ENCODE peak calls at places on chromosomes 11 and 22, in ten cellular contexts. One of them, this sample, is unnamed.

GRCh38 chr11:73818838-73819237 is 31.2 kb downstream of the MRPL48 start:
- DNase-seq in CD8-positive, alpha-beta T cell: no peak
- DNase-seq in ovary: no peak
- DNase-seq in cardiac muscle cell: peak
- DNase-seq in HCT116: no peak
- DNase-seq in right lobe of liver: no peak
- DNase-seq in choroid plexus epithelial cell: peak
- DNase-seq in kidney epithelial cell: no peak
- DNase-seq in fibroblast of pulmonary artery: peak
- DNase-seq in lower leg skin: no peak
- DNase-seq in this sample: peak

GRCh38 chr22:23147632-23148387 is 2.5 kb downstream of the RAB36 start:
- DNase-seq in HCT116: no peak
- DNase-seq in CD8-positive, alpha-beta T cell: no peak
- DNase-seq in choroid plexus epithelial cell: peak
- DNase-seq in kidney epithelial cell: no peak
- DNase-seq in cardiac muscle cell: peak
- DNase-seq in fibroblast of pulmonary artery: peak
- DNase-seq in ovary: no peak
- DNase-seq in lower leg skin: peak
- DNase-seq in right lobe of liver: no peak
- DNase-seq in this sample: no peak

GRCh38 chr11:16154715-16155396 is 201.5 kb downstream of the SOX6 start:
- DNase-seq in choroid plexus epithelial cell: no peak
- DNase-seq in fibroblast of pulmonary artery: peak
- DNase-seq in cardiac muscle cell: peak
- DNase-seq in lower leg skin: no peak
- DNase-seq in CD8-positive, alpha-beta T cell: no peak
- DNase-seq in right lobe of liver: no peak
- DNase-seq in HCT116: no peak
- DNase-seq in ovary: no peak
- DNase-seq in kidney epithelial cell: peak
- DNase-seq in this sample: no peak

GRCh38 chr22:45642966-45643365 is 28.7 kb upstream of the ATXN10 start:
- DNase-seq in choroid plexus epithelial cell: no peak
- DNase-seq in kidney epithelial cell: no peak
- DNase-seq in right lobe of liver: no peak
- DNase-seq in fibroblast of pulmonary artery: no peak
- DNase-seq in ovary: no peak
- DNase-seq in HCT116: no peak
- DNase-seq in lower leg skin: no peak
- DNase-seq in CD8-positive, alpha-beta T cell: no peak
- DNase-seq in cardiac muscle cell: no peak
- DNase-seq in this sample: no peak

GRCh38 chr11:16299884-16300778 is 56.2 kb downstream of the SOX6 start:
- DNase-seq in choroid plexus epithelial cell: no peak
- DNase-seq in ovary: no peak
- DNase-seq in HCT116: no peak
- DNase-seq in CD8-positive, alpha-beta T cell: no peak
- DNase-seq in fibroblast of pulmonary artery: no peak
- DNase-seq in cardiac muscle cell: no peak
- DNase-seq in right lobe of liver: no peak
- DNase-seq in lower leg skin: no peak
- DNase-seq in kidney epithelial cell: no peak
- DNase-seq in this sample: no peak

GRCh38 chr11:62337682-62338181 is 484 bp downstream of the ASRGL1 start:
- DNase-seq in cardiac muscle cell: peak
- DNase-seq in kidney epithelial cell: no peak
- DNase-seq in HCT116: no peak
- DNase-seq in ovary: no peak
- DNase-seq in lower leg skin: no peak
- DNase-seq in choroid plexus epithelial cell: no peak
- DNase-seq in right lobe of liver: peak
- DNase-seq in CD8-positive, alpha-beta T cell: no peak
- DNase-seq in fibroblast of pulmonary artery: peak
- DNase-seq in this sample: no peak

GRCh38 chr11:96001037-96001436 is 77.1 kb upstream of the MTMR2 start:
- DNase-seq in HCT116: no peak
- DNase-seq in cardiac muscle cell: peak
- DNase-seq in right lobe of liver: no peak
- DNase-seq in kidney epithelial cell: no peak
- DNase-seq in CD8-positive, alpha-beta T cell: no peak
- DNase-seq in choroid plexus epithelial cell: peak
- DNase-seq in lower leg skin: peak
- DNase-seq in ovary: peak
- DNase-seq in fibroblast of pulmonary artery: peak
- DNase-seq in this sample: peak

GRCh38 chr11:3879216-3879966 is 23.9 kb downstream of the STIM1 start:
- DNase-seq in HCT116: no peak
- DNase-seq in kidney epithelial cell: no peak
- DNase-seq in ovary: no peak
- DNase-seq in CD8-positive, alpha-beta T cell: no peak
- DNase-seq in right lobe of liver: no peak
- DNase-seq in choroid plexus epithelial cell: no peak
- DNase-seq in fibroblast of pulmonary artery: no peak
- DNase-seq in lower leg skin: no peak
- DNase-seq in cardiac muscle cell: no peak
- DNase-seq in this sample: no peak

GRCh38 chr11:12179019-12179418 is 68.6 kb downstream of the MICAL2 start:
- DNase-seq in lower leg skin: no peak
- DNase-seq in choroid plexus epithelial cell: no peak
- DNase-seq in CD8-positive, alpha-beta T cell: no peak
- DNase-seq in HCT116: no peak
- DNase-seq in fibroblast of pulmonary artery: no peak
- DNase-seq in right lobe of liver: no peak
- DNase-seq in kidney epithelial cell: no peak
- DNase-seq in cardiac muscle cell: no peak
- DNase-seq in ovary: no peak
- DNase-seq in this sample: no peak

GRCh38 chr11:59216654-59217640 is 4.2 kb upstream of the MPEG1 start:
- DNase-seq in fibroblast of pulmonary artery: peak
- DNase-seq in right lobe of liver: no peak
- DNase-seq in CD8-positive, alpha-beta T cell: no peak
- DNase-seq in choroid plexus epithelial cell: peak
- DNase-seq in kidney epithelial cell: no peak
- DNase-seq in lower leg skin: peak
- DNase-seq in ovary: no peak
- DNase-seq in HCT116: no peak
- DNase-seq in cardiac muscle cell: peak
- DNase-seq in this sample: no peak

GRCh38 chr22:35070451-35071093 is 4.6 kb downstream of the ISX start:
- DNase-seq in cardiac muscle cell: no peak
- DNase-seq in ovary: no peak
- DNase-seq in fibroblast of pulmonary artery: no peak
- DNase-seq in lower leg skin: no peak
- DNase-seq in right lobe of liver: no peak
- DNase-seq in choroid plexus epithelial cell: no peak
- DNase-seq in HCT116: no peak
- DNase-seq in kidney epithelial cell: no peak
- DNase-seq in CD8-positive, alpha-beta T cell: no peak
- DNase-seq in this sample: no peak

GRCh38 chr22:41353862-41354575 is 27.7 kb upstream of the TEF start:
- DNase-seq in choroid plexus epithelial cell: no peak
- DNase-seq in CD8-positive, alpha-beta T cell: no peak
- DNase-seq in ovary: no peak
- DNase-seq in HCT116: no peak
- DNase-seq in right lobe of liver: no peak
- DNase-seq in lower leg skin: no peak
- DNase-seq in cardiac muscle cell: no peak
- DNase-seq in kidney epithelial cell: no peak
- DNase-seq in fibroblast of pulmonary artery: no peak
- DNase-seq in this sample: no peak

GRCh38 chr22:32410459-32410858 is 1.6 kb downstream of the RTCB start:
- DNase-seq in right lobe of liver: no peak
- DNase-seq in cardiac muscle cell: no peak
- DNase-seq in choroid plexus epithelial cell: no peak
- DNase-seq in fibroblast of pulmonary artery: no peak
- DNase-seq in ovary: no peak
- DNase-seq in HCT116: no peak
- DNase-seq in kidney epithelial cell: no peak
- DNase-seq in lower leg skin: no peak
- DNase-seq in CD8-positive, alpha-beta T cell: no peak
- DNase-seq in this sample: no peak
- H3K4me3 ChIP-seq in right lobe of liver: peak
- H3K4me3 ChIP-seq in cardiac muscle cell: no peak
- H3K4me3 ChIP-seq in choroid plexus epithelial cell: peak
- H3K4me3 ChIP-seq in fibroblast of pulmonary artery: peak
- H3K4me3 ChIP-seq in ovary: no peak
- H3K4me3 ChIP-seq in HCT116: peak
- H3K4me3 ChIP-seq in kidney epithelial cell: no peak
- H3K4me3 ChIP-seq in lower leg skin: no peak
- H3K4me3 ChIP-seq in CD8-positive, alpha-beta T cell: peak
- H3K4me3 ChIP-seq in this sample: peak

GRCh38 chr11:133081020-133081419 is 451.3 kb downstream of the OPCML start:
- DNase-seq in choroid plexus epithelial cell: no peak
- DNase-seq in fibroblast of pulmonary artery: no peak
- DNase-seq in cardiac muscle cell: no peak
- DNase-seq in CD8-positive, alpha-beta T cell: no peak
- DNase-seq in HCT116: no peak
- DNase-seq in ovary: no peak
- DNase-seq in right lobe of liver: no peak
- DNase-seq in lower leg skin: no peak
- DNase-seq in kidney epithelial cell: no peak
- DNase-seq in this sample: no peak
- TF ChIP-seq CTCF in choroid plexus epithelial cell: no peak
- TF ChIP-seq CTCF in fibroblast of pulmonary artery: no peak
- TF ChIP-seq CTCF in cardiac muscle cell: no peak
- TF ChIP-seq CTCF in CD8-positive, alpha-beta T cell: no peak
- TF ChIP-seq CTCF in HCT116: no peak
- TF ChIP-seq CTCF in ovary: no peak
- TF ChIP-seq CTCF in right lobe of liver: no peak
- TF ChIP-seq CTCF in lower leg skin: no peak
- TF ChIP-seq CTCF in kidney epithelial cell: no peak
- TF ChIP-seq CTCF in this sample: no peak

GRCh38 chr11:128481135-128481534 is 106.2 kb downstream of the ETS1 start:
- DNase-seq in fibroblast of pulmonary artery: peak
- DNase-seq in ovary: no peak
- DNase-seq in right lobe of liver: no peak
- DNase-seq in lower leg skin: no peak
- DNase-seq in HCT116: no peak
- DNase-seq in cardiac muscle cell: peak
- DNase-seq in kidney epithelial cell: peak
- DNase-seq in choroid plexus epithelial cell: peak
- DNase-seq in CD8-positive, alpha-beta T cell: no peak
- DNase-seq in this sample: peak

GRCh38 chr11:128482092-128482491 is 105.3 kb downstream of the ETS1 start:
- DNase-seq in kidney epithelial cell: no peak
- DNase-seq in ovary: no peak
- DNase-seq in lower leg skin: no peak
- DNase-seq in right lobe of liver: no peak
- DNase-seq in HCT116: no peak
- DNase-seq in cardiac muscle cell: no peak
- DNase-seq in choroid plexus epithelial cell: no peak
- DNase-seq in CD8-positive, alpha-beta T cell: no peak
- DNase-seq in fibroblast of pulmonary artery: no peak
- DNase-seq in this sample: no peak

GRCh38 chr11:128482512-128483191 is 104.7 kb downstream of the ETS1 start:
- DNase-seq in ovary: no peak
- DNase-seq in HCT116: no peak
- DNase-seq in right lobe of liver: no peak
- DNase-seq in CD8-positive, alpha-beta T cell: peak
- DNase-seq in lower leg skin: no peak
- DNase-seq in fibroblast of pulmonary artery: no peak
- DNase-seq in cardiac muscle cell: peak
- DNase-seq in choroid plexus epithelial cell: peak
- DNase-seq in kidney epithelial cell: no peak
- DNase-seq in this sample: peak

GRCh38 chr11:128484172-128484571 is 103.2 kb downstream of the ETS1 start:
- DNase-seq in fibroblast of pulmonary artery: no peak
- DNase-seq in right lobe of liver: no peak
- DNase-seq in cardiac muscle cell: no peak
- DNase-seq in kidney epithelial cell: no peak
- DNase-seq in CD8-positive, alpha-beta T cell: no peak
- DNase-seq in HCT116: no peak
- DNase-seq in lower leg skin: no peak
- DNase-seq in choroid plexus epithelial cell: no peak
- DNase-seq in ovary: no peak
- DNase-seq in this sample: no peak

DNA sequence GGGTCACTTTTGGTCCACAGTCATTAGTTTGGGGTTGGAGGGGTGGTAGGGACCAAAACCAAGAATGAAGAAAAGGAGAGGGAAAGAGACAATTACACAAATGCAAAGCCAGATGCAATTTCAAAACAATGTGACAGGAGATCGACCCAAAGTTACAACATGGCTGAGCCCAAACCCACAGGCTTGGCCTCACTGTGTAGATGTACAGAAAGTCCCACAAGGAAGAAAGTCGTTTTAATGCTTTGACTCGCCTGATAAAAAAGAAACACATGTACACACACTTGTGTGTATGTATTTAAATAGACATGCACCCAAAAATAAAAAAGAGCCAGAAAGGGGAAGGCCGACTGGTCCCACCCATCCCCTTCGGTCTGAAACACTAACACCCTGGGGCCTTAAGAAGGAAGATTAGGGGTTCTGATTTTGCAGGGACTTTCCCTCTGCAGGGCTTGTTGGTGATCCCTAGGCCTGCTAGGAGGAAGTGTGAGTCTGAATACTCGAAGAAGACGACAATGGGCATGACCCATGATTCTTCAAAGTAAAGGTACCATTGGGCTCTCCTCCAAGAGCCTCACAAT is 104.1 kb downstream of the ETS1 start:
- DNase-seq in right lobe of liver: no peak
- DNase-seq in lower leg skin: no peak
- DNase-seq in cardiac muscle cell: no peak
- DNase-seq in choroid plexus epithelial cell: no peak
- DNase-seq in kidney epithelial cell: no peak
- DNase-seq in fibroblast of pulmonary artery: no peak
- DNase-seq in ovary: no peak
- DNase-seq in HCT116: no peak
- DNase-seq in CD8-positive, alpha-beta T cell: peak
- DNase-seq in this sample: no peak
- H3K4me3 ChIP-seq in right lobe of liver: no peak
- H3K4me3 ChIP-seq in lower leg skin: no peak
- H3K4me3 ChIP-seq in cardiac muscle cell: no peak
- H3K4me3 ChIP-seq in choroid plexus epithelial cell: no peak
- H3K4me3 ChIP-seq in kidney epithelial cell: no peak
- H3K4me3 ChIP-seq in fibroblast of pulmonary artery: no peak
- H3K4me3 ChIP-seq in ovary: no peak
- H3K4me3 ChIP-seq in HCT116: no peak
- H3K4me3 ChIP-seq in CD8-positive, alpha-beta T cell: peak
- H3K4me3 ChIP-seq in this sample: no peak

DNA sequence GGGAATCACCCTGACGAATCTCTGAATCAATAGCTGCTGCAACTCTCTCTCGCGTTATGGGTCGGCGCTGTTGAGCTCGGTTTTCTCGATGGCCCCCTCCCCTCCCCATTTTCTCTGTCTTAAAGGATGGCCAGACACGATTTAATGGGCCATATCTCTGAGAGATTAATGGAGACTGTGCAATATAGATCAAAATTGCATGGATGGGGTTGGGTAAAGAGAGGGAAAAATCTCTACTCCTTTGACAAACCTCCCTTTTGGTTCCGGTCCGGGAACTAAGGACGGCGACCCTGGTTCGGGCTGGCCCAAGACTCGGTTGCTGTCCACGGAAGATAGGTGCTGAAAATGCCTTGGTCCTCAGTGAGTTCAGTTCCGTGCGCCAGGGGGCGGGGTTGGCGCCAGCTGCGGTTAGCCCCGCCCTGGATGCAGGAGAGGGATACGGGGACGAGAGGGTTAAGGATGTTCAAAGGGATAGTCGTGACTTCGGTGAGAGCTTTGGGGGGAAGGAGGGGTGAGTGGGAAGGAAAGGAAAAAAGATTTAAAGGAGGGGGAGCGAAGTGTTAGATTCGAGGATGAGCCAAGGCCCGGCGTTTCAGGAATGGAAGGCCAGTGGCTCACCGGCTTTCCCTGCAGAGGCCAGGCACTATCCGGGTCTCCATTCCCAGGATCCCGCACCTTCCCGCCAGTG is 103.6 kb upstream of the HSD17B12 start:
- DNase-seq in lower leg skin: no peak
- DNase-seq in choroid plexus epithelial cell: peak
- DNase-seq in kidney epithelial cell: no peak
- DNase-seq in right lobe of liver: no peak
- DNase-seq in fibroblast of pulmonary artery: peak
- DNase-seq in CD8-positive, alpha-beta T cell: no peak
- DNase-seq in HCT116: peak
- DNase-seq in ovary: peak
- DNase-seq in cardiac muscle cell: peak
- DNase-seq in this sample: peak
- TF ChIP-seq CTCF in lower leg skin: no peak
- TF ChIP-seq CTCF in choroid plexus epithelial cell: peak
- TF ChIP-seq CTCF in kidney epithelial cell: peak
- TF ChIP-seq CTCF in right lobe of liver: peak
- TF ChIP-seq CTCF in fibroblast of pulmonary artery: peak
- TF ChIP-seq CTCF in CD8-positive, alpha-beta T cell: no peak
- TF ChIP-seq CTCF in HCT116: no peak
- TF ChIP-seq CTCF in ovary: no peak
- TF ChIP-seq CTCF in cardiac muscle cell: peak
- TF ChIP-seq CTCF in this sample: peak